ENCODE peak calls at places on chromosomes 3 and 15, in six cellular contexts. U, O, R, Q, E and W are unnamed samples.

GRCh38 chr3:167716920-167717319 is 17.8 kb downstream of the PDCD10 start:
- DNase-seq in U (no peak), O (no peak), R (no peak), Q (no peak), E (no peak), W (no peak)

GRCh38 chr3:128317101-128317697 is 149.5 kb downstream of the DNAJB8 start:
- DNase-seq in U (no peak), O (no peak), R (no peak), Q (no peak), E (no peak), W (no peak)

GRCh38 chr3:34237946-34238345 is 439.5 kb downstream of the PDCD6IP start:
- DNase-seq in U (no peak), O (no peak), R (no peak), Q (no peak), E (peak; percentile 6), W (no peak)

GRCh38 chr3:32913790-32914446 is 37.5 kb upstream of the CCR4 start:
- DNase-seq in U (peak; percentile 35), O (no peak), R (peak; percentile 85), Q (no peak), E (peak; percentile 58), W (peak; percentile 68)

GRCh38 chr3:106628407-106628806 is 748.8 kb upstream of the CCDC54 start:
- DNase-seq in U (no peak), O (peak; percentile 9), R (peak; percentile 76), Q (peak; percentile 4), E (peak; percentile 60), W (peak; percentile 46)

GRCh38 chr15:59376735-59377134 is 4.1 kb upstream of the MYO1E start:
- DNase-seq in U (no peak), O (no peak), R (no peak), Q (peak; percentile 65), E (no peak), W (peak; percentile 21)

GRCh38 chr3:4029135-4029534 is 229.9 kb downstream of the LRRN1 start:
- DNase-seq in U (no peak), O (no peak), R (no peak), Q (no peak), E (no peak), W (no peak)

GRCh38 chr15:80228959-80229610 is 22.9 kb downstream of the CTXND1 start:
- DNase-seq in U (no peak), O (peak; percentile 23), R (peak; percentile 33), Q (no peak), E (peak; percentile 69), W (peak; percentile 5)

GRCh38 chr3:170765419-170766078 is 104.4 kb downstream of the RPL22L1 start:
- DNase-seq in U (no peak), O (no peak), R (no peak), Q (no peak), E (no peak), W (no peak)

GRCh38 chr3:76765526-76765925 is 274.4 kb upstream of the ROBO2 start:
- DNase-seq in U (no peak), O (peak; percentile 7), R (no peak), Q (no peak), E (no peak), W (no peak)

GRCh38 chr3:52216585-52217408 is 8.6 kb downstream of the TLR9 start:
- DNase-seq in U (peak; percentile 92), O (peak; percentile 83), R (peak; percentile 98), Q (no peak), E (peak; percentile 85), W (peak; percentile 66)

GRCh38 chr15:99103279-99103678 is 1.6 kb upstream of the SYNM start:
- DNase-seq in U (no peak), O (no peak), R (no peak), Q (no peak), E (no peak), W (no peak)

GRCh38 chr3:186854146-186854545 is 11.6 kb downstream of the ADIPOQ start:
- DNase-seq in U (no peak), O (no peak), R (no peak), Q (no peak), E (no peak), W (no peak)

GRCh38 chr3:186852994-186853393 is 10.5 kb downstream of the ADIPOQ start:
- DNase-seq in U (no peak), O (no peak), R (no peak), Q (no peak), E (no peak), W (no peak)

GRCh38 chr3:186844908-186845307 is 2.4 kb downstream of the ADIPOQ start:
- DNase-seq in U (no peak), O (no peak), R (no peak), Q (no peak), E (no peak), W (no peak)

GRCh38 chr3:186847437-186847836 is 4.9 kb downstream of the ADIPOQ start:
- DNase-seq in U (no peak), O (no peak), R (no peak), Q (no peak), E (no peak), W (no peak)

GRCh38 chr3:186849392-186849975 is 7.0 kb downstream of the ADIPOQ start:
- DNase-seq in U (peak; percentile 55), O (peak; percentile 37), R (peak; percentile 63), Q (peak; percentile 85), E (peak; percentile 40), W (no peak)
- TF ChIP-seq CTCF in U (peak; percentile 45), O (peak; percentile 39), R (peak; percentile 29), Q (peak; percentile 91), E (peak; percentile 23), W (peak; percentile 67)

GRCh38 chr3:8446845-8447244 is 54.8 kb upstream of the LMCD1 start:
- DNase-seq in U (no peak), O (no peak), R (peak; percentile 47), Q (no peak), E (no peak), W (no peak)

GRCh38 chr3:8453153-8453552 is 48.5 kb upstream of the LMCD1 start:
- DNase-seq in U (no peak), O (no peak), R (no peak), Q (no peak), E (no peak), W (no peak)

GRCh38 chr3:8451696-8452095 is 49.9 kb upstream of the LMCD1 start:
- DNase-seq in U (no peak), O (no peak), R (peak; percentile 52), Q (no peak), E (peak; percentile 72), W (peak; percentile 34)

GRCh38 chr3:8452112-8452511 is 49.5 kb upstream of the LMCD1 start:
- DNase-seq in U (no peak), O (no peak), R (no peak), Q (no peak), E (no peak), W (no peak)

GRCh38 chr3:8450618-8451017 is 51.0 kb upstream of the LMCD1 start:
- DNase-seq in U (no peak), O (no peak), R (no peak), Q (no peak), E (peak; percentile 56), W (peak; percentile 43)
- TF ChIP-seq CTCF in U (no peak), O (no peak), R (no peak), Q (no peak), E (no peak), W (peak; percentile 48)

GRCh38 chr3:126976906-126977305 is 6.0 kb upstream of the PLXNA1 start:
- DNase-seq in U (no peak), O (no peak), R (no peak), Q (no peak), E (no peak), W (no peak)
- TF ChIP-seq CTCF in U (no peak), O (no peak), R (no peak), Q (no peak), E (no peak), W (no peak)

GRCh38 chr3:114609952-114610351 is 316.1 kb downstream of the TIGIT start:
- DNase-seq in U (no peak), O (no peak), R (no peak), Q (no peak), E (no peak), W (no peak)
- TF ChIP-seq CTCF in U (no peak), O (no peak), R (no peak), Q (no peak), E (no peak), W (no peak)

GRCh38 chr3:132735589-132735988 is 13.4 kb upstream of the NPHP3 start:
- DNase-seq in U (no peak), O (no peak), R (no peak), Q (no peak), E (no peak), W (no peak)

GRCh38 chr3:132726341-132726823 is 4.2 kb upstream of the NPHP3 start:
- DNase-seq in U (peak; percentile 16), O (no peak), R (peak; percentile 81), Q (peak; percentile 63), E (peak; percentile 11), W (no peak)

DNA sequence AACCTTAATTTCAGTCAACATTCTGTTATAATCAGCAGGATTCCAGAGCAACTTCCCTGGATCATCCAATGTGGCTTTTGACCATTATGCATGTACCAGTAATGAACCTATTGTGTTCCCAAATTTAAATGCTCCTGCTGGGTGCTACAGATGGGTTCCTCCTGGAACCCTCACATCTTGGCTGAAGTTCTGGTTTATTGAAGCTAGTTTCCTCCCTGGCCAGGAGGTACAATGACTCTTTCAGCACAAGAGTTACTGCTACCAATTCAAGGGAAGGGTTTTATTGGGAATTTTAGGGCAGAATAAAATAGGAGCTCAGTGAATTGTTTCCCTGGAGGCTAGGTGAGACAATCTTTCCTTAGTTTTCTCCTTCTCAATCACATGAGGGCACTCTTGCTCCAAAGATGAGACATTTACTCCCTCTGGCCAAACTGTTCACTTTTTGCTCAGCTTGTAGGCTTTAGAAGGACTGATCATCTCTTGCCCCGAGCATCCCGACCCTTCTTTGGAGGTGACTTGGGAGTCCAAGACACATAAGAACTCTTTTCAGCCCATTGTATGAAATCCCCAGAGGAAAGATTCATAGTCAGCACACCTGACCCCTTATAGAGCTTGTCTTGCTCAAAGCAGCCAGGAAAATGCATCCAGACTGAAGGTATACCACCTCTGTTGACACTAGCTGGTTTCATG is 8.8 kb upstream of the NPHP3 start:
- DNase-seq in U (peak; percentile 34), O (no peak), R (peak; percentile 51), Q (peak; percentile 39), E (peak; percentile 44), W (peak; percentile 40)
- TF ChIP-seq CTCF in U (peak; percentile 36), O (peak; percentile 49), R (peak; percentile 45), Q (peak; percentile 76), E (peak; percentile 42), W (peak; percentile 67)

GRCh38 chr3:12948891-12949711 is 107.7 kb upstream of the RPL32 start:
- DNase-seq in U (no peak), O (no peak), R (peak; percentile 70), Q (peak; percentile 12), E (peak; percentile 80), W (peak; percentile 71)
- TF ChIP-seq CTCF in U (no peak), O (no peak), R (peak; percentile 15), Q (no peak), E (no peak), W (no peak)

GRCh38 chr3:69020424-69020823 is 6.9 kb upstream of the EOGT start:
- DNase-seq in U (no peak), O (no peak), R (peak; percentile 18), Q (peak; percentile 8), E (no peak), W (no peak)

GRCh38 chr3:69013256-69014021 is at the start of gene EOGT:
- DNase-seq in U (peak; percentile 73), O (peak; percentile 43), R (peak; percentile 71), Q (peak; percentile 77), E (peak; percentile 87), W (peak; percentile 80)

GRCh38 chr3:69014022-69014580 is 617 bp upstream of the EOGT start:
- DNase-seq in U (no peak), O (no peak), R (peak; percentile 13), Q (no peak), E (no peak), W (no peak)

GRCh38 chr3:69016102-69016501 is 2.6 kb upstream of the EOGT start:
- DNase-seq in U (no peak), O (no peak), R (no peak), Q (no peak), E (no peak), W (no peak)

GRCh38 chr3:69016901-69017300 is 3.4 kb upstream of the EOGT start:
- DNase-seq in U (no peak), O (no peak), R (no peak), Q (no peak), E (no peak), W (no peak)
- TF ChIP-seq CTCF in U (no peak), O (no peak), R (no peak), Q (no peak), E (no peak), W (no peak)